ENCODE peak calls at places on chromosome 21, in eight cellular contexts. E is A549, P is fibroblast of villous mesenchyme, Z is uterus, Q is AG04450, A is AG10803, B is Panc1, W is lung. V is an unnamed sample.

GRCh38 chr21:40531016-40531415 is 315.9 kb downstream of the DSCAM start:
- DNase-seq in Z (no peak), P (no peak), E (no peak), A (no peak), Q (no peak), W (no peak), B (no peak), V (no peak)

GRCh38 chr21:28633803-28634572 is 358.7 kb downstream of the LTN1 start:
- DNase-seq in P (peak), W (no peak), B (no peak), Q (no peak), Z (peak), E (no peak), A (peak), V (peak)

GRCh38 chr21:46213620-46214286 is 14.8 kb downstream of the LSS start:
- DNase-seq in B (no peak), P (no peak), A (no peak), W (no peak), E (no peak), Q (no peak), Z (no peak), V (no peak)

GRCh38 chr21:28240586-28240985 is 752.1 kb downstream of the LTN1 start:
- DNase-seq in A (no peak), Q (no peak), P (peak), B (no peak), W (no peak), Z (no peak), E (no peak), V (peak)

GRCh38 chr21:39842741-39843146 is 24.5 kb upstream of the PCP4 start:
- DNase-seq in Z (no peak), Q (no peak), E (no peak), W (no peak), B (no peak), A (peak), P (no peak), V (no peak)

GRCh38 chr21:46436586-46436985 is 22.1 kb upstream of the DIP2A start:
- DNase-seq in A (no peak), B (no peak), W (no peak), Q (no peak), Z (no peak), E (no peak), P (no peak), V (no peak)

GRCh38 chr21:33396966-33397365 is 6.2 kb upstream of the IFNGR2 start:
- DNase-seq in Q (no peak), Z (no peak), E (no peak), P (peak), A (peak), W (no peak), B (no peak), V (peak)

GRCh38 chr21:18147678-18148077 is 97.0 kb upstream of the CHODL start:
- DNase-seq in Z (no peak), E (no peak), A (no peak), W (no peak), B (no peak), Q (no peak), P (peak), V (peak)

GRCh38 chr21:35062016-35062415 is 12.9 kb upstream of the RUNX1 start:
- DNase-seq in W (no peak), A (no peak), Q (no peak), E (no peak), Z (no peak), B (no peak), P (no peak), V (no peak)

GRCh38 chr21:36249576-36250422 is 70.2 kb upstream of the MORC3 start:
- DNase-seq in W (no peak), A (no peak), P (no peak), B (no peak), Z (no peak), Q (no peak), E (no peak), V (no peak)

GRCh38 chr21:45074048-45074817 is at the start of gene ADARB1:
- DNase-seq in B (no peak), Z (peak), Q (no peak), P (peak), W (peak), A (peak), E (peak), V (peak)

GRCh38 chr21:45103966-45104520 is 29.7 kb downstream of the ADARB1 start:
- DNase-seq in A (no peak), B (no peak), Q (no peak), W (no peak), E (no peak), P (no peak), Z (no peak), V (no peak)

DNA sequence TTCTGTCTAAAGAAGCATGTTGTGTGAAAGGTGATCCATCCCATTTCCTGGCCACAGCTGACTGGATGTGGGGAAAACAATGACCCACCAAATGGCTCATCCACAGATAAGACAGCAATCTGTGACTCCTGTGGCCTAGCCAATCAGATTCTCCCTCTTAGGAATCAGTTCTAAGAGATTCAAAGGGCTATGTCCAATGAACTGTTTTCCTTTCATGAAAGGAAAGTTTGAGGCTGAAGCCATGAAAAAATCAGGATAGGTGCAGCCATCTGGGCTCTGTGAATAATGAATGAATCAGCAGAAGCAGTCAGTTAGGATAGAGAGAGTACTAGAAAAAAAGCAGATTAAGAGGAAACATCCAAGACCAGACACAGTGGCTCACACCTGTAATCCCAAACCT is 164.7 kb downstream of the NRIP1 start:
- DNase-seq in Z (no peak), P (no peak), B (no peak), W (no peak), E (no peak), Q (no peak), A (no peak), V (peak)
- H3K4me3 ChIP-seq in Z (no peak), P (no peak), B (no peak), W (no peak), E (no peak), Q (no peak), A (no peak), V (no peak)

GRCh38 chr21:26572026-26572425 is 1.1 kb downstream of the CYYR1 start:
- DNase-seq in Z (no peak), B (no peak), W (no peak), E (no peak), Q (no peak), P (no peak), A (no peak), V (no peak)

GRCh38 chr21:26572668-26573381 is at the start of gene CYYR1:
- DNase-seq in W (no peak), E (no peak), Z (no peak), P (no peak), Q (no peak), A (peak), B (no peak), V (no peak)

GRCh38 chr21:26565105-26565504 is 8.0 kb downstream of the CYYR1 start:
- DNase-seq in Q (no peak), A (no peak), E (no peak), W (no peak), Z (no peak), P (no peak), B (no peak), V (no peak)

GRCh38 chr21:26565546-26565945 is 7.5 kb downstream of the CYYR1 start:
- DNase-seq in Q (no peak), W (no peak), E (no peak), A (no peak), B (no peak), Z (no peak), P (no peak), V (no peak)

GRCh38 chr21:26570203-26570602 is 2.9 kb downstream of the CYYR1 start:
- DNase-seq in P (no peak), W (no peak), E (no peak), Z (peak), A (no peak), Q (no peak), B (no peak), V (no peak)
- H3K4me3 ChIP-seq in P (no peak), W (no peak), E (no peak), Z (no peak), A (no peak), Q (no peak), B (no peak), V (no peak)

DNA sequence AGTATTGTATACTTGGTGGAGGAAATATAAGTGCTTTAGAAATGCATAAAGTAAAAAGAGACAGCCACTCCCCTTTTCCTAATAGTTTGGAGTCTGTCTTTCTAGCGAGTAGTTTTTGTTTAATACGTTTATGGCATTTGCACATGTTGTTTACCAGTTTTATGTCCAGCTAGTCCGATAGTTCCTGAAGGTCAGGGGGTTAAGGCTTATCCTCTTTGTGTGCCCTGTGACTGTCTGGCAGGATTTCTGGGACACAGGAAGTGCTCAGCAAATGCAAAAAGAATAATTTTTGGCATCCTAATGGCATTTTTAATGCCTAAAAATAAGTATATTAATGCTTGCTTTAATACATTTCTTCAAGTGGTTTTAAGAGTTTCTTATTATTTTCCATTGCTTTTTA is 58.4 kb downstream of the DYRK1A start:
- DNase-seq in A (no peak), E (no peak), P (peak), Q (no peak), Z (no peak), B (no peak), W (no peak), V (no peak)
- H3K4me3 ChIP-seq in A (no peak), E (no peak), P (no peak), Q (no peak), Z (no peak), B (no peak), W (no peak), V (no peak)

GRCh38 chr21:15057290-15057689 is 7.5 kb downstream of the NRIP1 start:
- DNase-seq in P (peak), A (no peak), Q (no peak), E (no peak), W (no peak), B (no peak), Z (no peak), V (no peak)

GRCh38 chr21:15061284-15061683 is 3.5 kb downstream of the NRIP1 start:
- DNase-seq in Q (no peak), B (no peak), A (no peak), P (peak), W (no peak), Z (no peak), E (no peak), V (no peak)

GRCh38 chr21:15060776-15061175 is 4.0 kb downstream of the NRIP1 start:
- DNase-seq in P (peak), E (no peak), W (no peak), Q (no peak), B (no peak), A (peak), Z (no peak), V (no peak)

GRCh38 chr21:15059397-15059796 is 5.4 kb downstream of the NRIP1 start:
- DNase-seq in P (no peak), A (no peak), Z (no peak), Q (no peak), B (no peak), E (no peak), W (no peak), V (no peak)

DNA sequence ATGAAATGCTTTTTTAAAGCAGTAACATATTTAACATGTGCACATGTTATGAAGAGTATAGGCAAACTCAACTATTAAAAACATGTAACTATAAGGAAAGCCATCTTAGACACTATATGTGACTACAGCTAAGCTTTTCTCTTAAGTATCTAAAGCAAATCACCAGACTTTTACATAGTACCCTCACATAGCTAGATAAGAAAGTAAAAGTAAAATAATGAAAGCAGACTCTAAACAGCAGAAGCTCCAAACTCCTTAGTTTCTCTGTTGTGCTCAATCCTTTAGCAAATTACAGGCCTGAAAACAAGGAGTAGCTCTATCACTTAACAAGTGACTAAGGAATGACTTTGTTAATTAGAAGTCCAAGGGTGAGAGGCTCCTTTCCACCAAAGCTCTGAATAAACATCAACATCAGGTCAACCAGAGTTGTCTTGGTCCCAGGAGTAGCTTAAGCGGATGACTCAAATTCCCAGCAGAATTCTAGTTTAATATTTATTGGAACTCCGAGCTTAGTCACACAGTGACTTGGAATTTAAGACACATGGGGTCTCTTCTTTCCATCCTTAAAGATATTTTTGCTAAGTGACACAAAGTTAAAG is 6.0 kb downstream of the NRIP1 start:
- DNase-seq in P (peak), Q (no peak), B (no peak), E (peak), W (no peak), Z (no peak), A (peak), V (peak)
- H3K4me3 ChIP-seq in P (peak), Q (peak), B (no peak), E (peak), W (no peak), Z (no peak), A (peak), V (peak)

GRCh38 chr21:43866659-43867331 is 1.8 kb downstream of the AGPAT3 start:
- DNase-seq in Q (no peak), B (no peak), P (peak), Z (no peak), A (no peak), W (peak), E (no peak), V (peak)
- H3K4me3 ChIP-seq in Q (peak), B (peak), P (peak), Z (peak), A (peak), W (no peak), E (peak), V (peak)